ENCODE peak calls at places on chromosomes 12 and 14, in six cellular contexts. One of them, this sample, is unnamed.

GRCh38 chr12:106942775-106943174 is 12.9 kb upstream of the TMEM263 start:
- DNase-seq in NCI-H446: no peak
- DNase-seq in T-helper 2 cell: no peak
- DNase-seq in amniotic stem cell: no peak
- DNase-seq in NCI-H460: no peak
- DNase-seq in stimulated activated CD8-positive, alpha-beta memory T cell treated with anti-CD3 and anti-CD28 coated beads, Interleukin-15, amount 100 ng/mL, for 24 hours: no peak
- DNase-seq in this sample: no peak

GRCh38 chr12:80195143-80195726 is 95.9 kb downstream of the OTOGL start:
- DNase-seq in NCI-H446: peak; percentile 51
- DNase-seq in amniotic stem cell: peak; percentile 56
- DNase-seq in stimulated activated CD8-positive, alpha-beta memory T cell treated with anti-CD3 and anti-CD28 coated beads, Interleukin-15, amount 100 ng/mL, for 24 hours: no peak
- DNase-seq in NCI-H460: peak; percentile 50
- DNase-seq in T-helper 2 cell: peak; percentile 19
- DNase-seq in this sample: no peak

GRCh38 chr14:75282166-75282547 is 3.5 kb downstream of the FOS start:
- DNase-seq in NCI-H460: no peak
- DNase-seq in stimulated activated CD8-positive, alpha-beta memory T cell treated with anti-CD3 and anti-CD28 coated beads, Interleukin-15, amount 100 ng/mL, for 24 hours: no peak
- DNase-seq in amniotic stem cell: no peak
- DNase-seq in NCI-H446: no peak
- DNase-seq in T-helper 2 cell: no peak
- DNase-seq in this sample: no peak

GRCh38 chr14:36161781-36162180 is 14.7 kb downstream of the PTCSC3 start:
- DNase-seq in T-helper 2 cell: no peak
- DNase-seq in NCI-H460: no peak
- DNase-seq in NCI-H446: no peak
- DNase-seq in stimulated activated CD8-positive, alpha-beta memory T cell treated with anti-CD3 and anti-CD28 coated beads, Interleukin-15, amount 100 ng/mL, for 24 hours: no peak
- DNase-seq in amniotic stem cell: no peak
- DNase-seq in this sample: no peak

GRCh38 chr14:28766505-28767238 is at the start of gene FOXG1:
- DNase-seq in NCI-H460: no peak
- DNase-seq in T-helper 2 cell: no peak
- DNase-seq in NCI-H446: peak; percentile 92
- DNase-seq in stimulated activated CD8-positive, alpha-beta memory T cell treated with anti-CD3 and anti-CD28 coated beads, Interleukin-15, amount 100 ng/mL, for 24 hours: no peak
- DNase-seq in amniotic stem cell: no peak
- DNase-seq in this sample: no peak

GRCh38 chr12:2057041-2057792 is 4.4 kb downstream of the CACNA1C start:
- DNase-seq in NCI-H446: peak; percentile 35
- DNase-seq in NCI-H460: peak; percentile 23
- DNase-seq in amniotic stem cell: no peak
- DNase-seq in stimulated activated CD8-positive, alpha-beta memory T cell treated with anti-CD3 and anti-CD28 coated beads, Interleukin-15, amount 100 ng/mL, for 24 hours: no peak
- DNase-seq in T-helper 2 cell: peak; percentile 35
- DNase-seq in this sample: peak; percentile 53

GRCh38 chr12:46677749-46678148 is 148.0 kb downstream of the SLC38A4 start:
- DNase-seq in NCI-H446: no peak
- DNase-seq in T-helper 2 cell: peak; percentile 44
- DNase-seq in NCI-H460: peak; percentile 61
- DNase-seq in amniotic stem cell: no peak
- DNase-seq in stimulated activated CD8-positive, alpha-beta memory T cell treated with anti-CD3 and anti-CD28 coated beads, Interleukin-15, amount 100 ng/mL, for 24 hours: no peak
- DNase-seq in this sample: no peak

GRCh38 chr12:70660620-70661219 is 23.5 kb upstream of the PTPRB start:
- DNase-seq in amniotic stem cell: no peak
- DNase-seq in NCI-H446: no peak
- DNase-seq in T-helper 2 cell: no peak
- DNase-seq in stimulated activated CD8-positive, alpha-beta memory T cell treated with anti-CD3 and anti-CD28 coated beads, Interleukin-15, amount 100 ng/mL, for 24 hours: no peak
- DNase-seq in NCI-H460: peak; percentile 51
- DNase-seq in this sample: no peak